ENCODE peak calls at places on chromosome 20, in five cellular contexts. D, U, V, X and E are unnamed samples.

GRCh38 chr20:53959849-53960585 is 110.4 kb downstream of the BCAS1 start:
- DNase-seq in D (no peak), U (no peak), V (peak), X (no peak), E (peak)

GRCh38 chr20:44959082-44959895 is 908 bp downstream of the TOMM34 start:
- DNase-seq in D (peak), U (peak), V (peak), X (peak), E (peak)

GRCh38 chr20:25283221-25283951 is 35.5 kb downstream of the PYGB start:
- DNase-seq in D (no peak), U (no peak), V (no peak), X (no peak), E (no peak)

GRCh38 chr20:44018684-44019637 is 104.3 kb downstream of the TOX2 start:
- DNase-seq in D (no peak), U (no peak), V (no peak), X (no peak), E (no peak)

GRCh38 chr20:25223179-25223661 is 24.7 kb upstream of the PYGB start:
- DNase-seq in D (peak), U (peak), V (peak), X (peak), E (peak)

GRCh38 chr20:45450097-45450818 is 19.3 kb upstream of the WFDC2 start:
- DNase-seq in D (no peak), U (peak), V (peak), X (peak), E (peak)

GRCh38 chr20:10398834-10399369 is 35.1 kb downstream of the MKKS start:
- DNase-seq in D (no peak), U (no peak), V (no peak), X (peak), E (no peak)

GRCh38 chr20:37590938-37591490 is 63.3 kb upstream of the BLCAP start:
- DNase-seq in D (no peak), U (no peak), V (no peak), X (no peak), E (no peak)

GRCh38 chr20:23142162-23143050 is 56.3 kb upstream of the CD93 start:
- DNase-seq in D (no peak), U (no peak), V (no peak), X (no peak), E (no peak)

GRCh38 chr20:48049631-48050030 is 264.4 kb upstream of the SULF2 start:
- DNase-seq in D (no peak), U (no peak), V (no peak), X (no peak), E (no peak)

GRCh38 chr20:21376631-21377030 is 20.7 kb downstream of the NKX2-4 start:
- DNase-seq in D (no peak), U (peak), V (no peak), X (no peak), E (no peak)

GRCh38 chr20:49337357-49337756 is 59.5 kb upstream of the ZNFX1 start:
- DNase-seq in D (no peak), U (no peak), V (no peak), X (no peak), E (no peak)

GRCh38 chr20:38434310-38434741 is 802 bp downstream of the SNHG17 start:
- DNase-seq in D (no peak), U (peak), V (peak), X (peak), E (no peak)

GRCh38 chr20:21202284-21202683 is 76.4 kb downstream of the KIZ start:
- DNase-seq in D (no peak), U (peak), V (no peak), X (no peak), E (no peak)

GRCh38 chr20:1301031-1301529 is 27.9 kb downstream of the SDCBP2 start:
- DNase-seq in D (no peak), U (peak), V (peak), X (peak), E (no peak)

GRCh38 chr20:58891076-58891685 is 38.7 kb downstream of the GNAS start:
- DNase-seq in D (peak), U (peak), V (peak), X (peak), E (peak)

GRCh38 chr20:58751956-58752355 is 59.4 kb downstream of the NPEPL1 start:
- DNase-seq in D (no peak), U (no peak), V (no peak), X (no peak), E (no peak)

GRCh38 chr20:20548527-20549266 is 163.7 kb downstream of the RALGAPA2 start:
- DNase-seq in D (no peak), U (no peak), V (no peak), X (no peak), E (peak)

GRCh38 chr20:53157443-53158408 is 185.6 kb downstream of the TSHZ2 start:
- DNase-seq in D (peak), U (peak), V (peak), X (peak), E (peak)

GRCh38 chr20:41405436-41405835 is 38.8 kb upstream of the EMILIN3 start:
- DNase-seq in D (no peak), U (no peak), V (no peak), X (no peak), E (no peak)

GRCh38 chr20:37543828-37544227 is 16.2 kb upstream of the BLCAP start:
- DNase-seq in D (no peak), U (peak), V (peak), X (no peak), E (peak)

GRCh38 chr20:59175861-59176260 is 12.2 kb downstream of the ZNF831 start:
- DNase-seq in D (no peak), U (no peak), V (no peak), X (no peak), E (no peak)

GRCh38 chr20:21237956-21238355 is 65.2 kb upstream of the XRN2 start:
- DNase-seq in D (no peak), U (peak), V (no peak), X (no peak), E (no peak)

GRCh38 chr20:8523684-8524083 is 391.6 kb downstream of the PLCB1 start:
- DNase-seq in D (no peak), U (peak), V (no peak), X (peak), E (no peak)

GRCh38 chr20:11902264-11902663 is 15.4 kb upstream of the BTBD3 start:
- DNase-seq in D (no peak), U (peak), V (peak), X (no peak), E (no peak)

GRCh38 chr20:61437280-61438206 is 185.5 kb downstream of the CDH4 start:
- DNase-seq in D (peak), U (peak), V (peak), X (peak), E (no peak)

GRCh38 chr20:22489614-22490286 is 94.6 kb downstream of the FOXA2 start:
- DNase-seq in D (no peak), U (no peak), V (no peak), X (no peak), E (no peak)

GRCh38 chr20:58613061-58613854 is 37.8 kb upstream of the STX16 start:
- DNase-seq in D (no peak), U (no peak), V (no peak), X (no peak), E (peak)

GRCh38 chr20:48709292-48709691 is 118.5 kb downstream of the PREX1 start:
- DNase-seq in D (no peak), U (no peak), V (no peak), X (no peak), E (no peak)

GRCh38 chr20:53872561-53873248 is 197.7 kb downstream of the BCAS1 start:
- DNase-seq in D (no peak), U (peak), V (no peak), X (no peak), E (no peak)

GRCh38 chr20:36386236-36386635 is 80.1 kb downstream of the DLGAP4 start:
- DNase-seq in D (no peak), U (no peak), V (no peak), X (no peak), E (no peak)

DNA sequence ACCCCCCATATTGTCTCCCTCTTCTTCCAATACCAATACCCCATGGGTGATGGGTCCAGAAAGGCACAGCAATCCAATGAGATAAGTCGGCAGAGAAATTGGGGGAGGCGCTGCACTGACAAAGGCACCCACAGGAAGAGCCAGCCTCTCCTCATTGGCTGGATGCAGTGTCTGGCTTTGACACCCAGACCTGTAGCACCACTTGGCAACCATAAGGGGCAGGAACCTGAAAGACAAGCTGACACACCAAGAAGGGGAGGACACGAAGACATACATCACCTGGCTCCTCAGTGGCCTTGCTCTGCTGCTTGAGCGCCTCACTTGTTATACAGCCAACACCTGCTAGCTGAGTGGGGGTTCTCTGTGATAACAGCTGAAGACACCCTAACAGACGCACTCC is 19.4 kb upstream of the SLC4A11 start:
- DNase-seq in D (no peak), U (no peak), V (no peak), X (no peak), E (no peak)
- H2BK120ac ChIP-seq in D (no peak), U (no peak), V (no peak), X (no peak), E (no peak)

DNA sequence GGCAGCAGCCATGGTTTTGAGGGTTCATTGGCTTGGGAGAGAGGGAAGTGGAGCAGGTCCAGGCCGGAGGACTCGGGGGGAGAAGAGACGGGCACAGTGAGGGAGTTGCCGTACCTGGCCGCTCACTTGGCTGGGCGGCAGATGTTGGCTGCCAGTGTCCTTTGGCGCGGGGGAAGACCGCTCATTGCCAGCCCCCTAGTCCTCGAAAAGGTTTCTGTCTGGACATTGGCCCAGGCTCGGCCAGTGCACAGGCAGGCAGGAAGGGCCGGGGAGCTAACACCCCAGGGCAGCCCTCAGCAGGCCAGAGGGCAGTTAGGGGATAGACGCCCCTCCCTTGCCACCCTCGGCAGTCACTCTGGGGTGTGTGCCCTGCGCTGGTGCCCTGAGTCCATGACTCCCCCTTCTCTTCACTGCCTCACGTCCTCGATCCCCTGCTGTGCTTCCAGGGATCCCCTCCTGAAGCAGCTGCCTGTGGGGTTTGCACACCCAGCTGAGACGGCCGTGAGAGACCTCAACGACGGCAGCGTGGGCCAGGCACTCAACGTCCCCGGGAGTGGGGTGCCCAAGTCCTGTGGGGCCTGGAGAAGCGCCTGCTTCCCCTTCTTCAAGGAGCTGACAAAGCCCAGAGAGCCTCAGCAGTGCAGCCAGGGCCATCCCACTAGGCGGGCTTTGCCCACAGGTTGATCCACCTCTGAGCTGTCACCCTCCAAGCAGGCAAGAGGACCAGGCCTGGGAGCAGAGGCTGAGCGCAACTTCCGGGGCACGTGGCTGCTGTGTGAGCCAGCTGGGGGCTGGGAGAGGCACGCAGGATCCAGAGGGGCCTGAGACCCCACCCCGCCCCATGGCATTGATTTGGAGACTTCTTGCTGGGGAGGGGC is 20.4 kb downstream of the RBM38 start:
- DNase-seq in D (no peak), U (no peak), V (no peak), X (no peak), E (no peak)
- H4K8ac ChIP-seq in D (no peak), U (no peak), V (no peak), X (no peak), E (no peak)

GRCh38 chr20:6767536-6768227 is at the start of gene BMP2:
- DNase-seq in D (peak), U (peak), V (peak), X (peak), E (peak)
- H3K18ac ChIP-seq in D (peak), U (no peak), V (peak), X (peak), E (peak)

GRCh38 chr20:32970973-32971300 is 33.3 kb downstream of the SUN5 start:
- DNase-seq in D (no peak), U (no peak), V (no peak), X (no peak), E (no peak)
- H2BK120ac ChIP-seq in D (peak), U (no peak), V (no peak), X (peak), E (no peak)

GRCh38 chr20:63064745-63065711 is 58.3 kb upstream of the BHLHE23 start:
- DNase-seq in D (no peak), U (no peak), V (no peak), X (no peak), E (peak)
- H4K8ac ChIP-seq in D (no peak), U (no peak), V (no peak), X (no peak), E (no peak)

DNA sequence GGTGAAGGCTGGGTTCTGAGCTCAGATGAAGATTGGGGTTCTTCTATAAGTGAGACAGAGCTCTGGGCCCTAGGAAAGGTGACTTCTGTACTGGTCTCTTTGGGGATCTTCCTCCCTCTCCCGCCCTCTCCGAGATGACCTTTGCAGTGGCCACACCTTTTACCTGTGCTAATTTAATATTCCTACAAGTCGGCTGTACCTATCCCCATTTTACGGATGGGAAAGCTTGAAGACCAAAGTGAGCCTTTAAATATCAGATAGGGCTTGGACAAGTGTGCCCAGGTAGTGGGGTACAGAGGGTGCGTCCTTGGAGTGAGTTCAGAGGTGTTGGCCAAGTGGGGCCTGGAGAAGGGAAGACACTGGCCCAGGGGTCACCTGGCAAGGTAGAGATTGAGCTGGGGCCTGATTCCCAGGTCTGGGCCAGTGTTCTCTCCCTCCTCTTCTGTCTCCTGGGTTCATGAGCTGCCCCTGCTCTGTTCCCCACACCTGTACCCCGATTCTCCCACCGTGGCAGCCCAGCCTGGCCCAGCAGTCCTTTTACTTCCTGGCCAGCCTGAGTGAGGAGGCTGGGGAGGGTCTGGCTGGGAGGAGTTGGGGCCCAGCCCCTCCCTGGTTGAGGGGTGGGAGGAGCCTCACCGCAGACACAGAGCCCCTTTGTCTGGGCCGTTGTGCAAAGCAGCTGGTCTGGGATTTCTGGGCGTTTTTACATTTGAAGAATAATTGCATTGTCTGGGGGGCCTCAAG is 152.1 kb upstream of the RNF24 start:
- DNase-seq in D (no peak), U (no peak), V (no peak), X (no peak), E (no peak)
- H3K18ac ChIP-seq in D (peak), U (no peak), V (peak), X (peak), E (peak)